ENCODE peak calls at places on chromosomes 1 and 21, in five cellular contexts. L is left lung; Q is GM10248; E is CD8-positive, alpha-beta T cell; P is left ventricle myocardium inferior. O is an unnamed sample.

GRCh38 chr21:39818557-39818956 is 48.7 kb upstream of the PCP4 start:
- DNase-seq in L (no peak), E (no peak), Q (no peak), P (no peak), O (no peak)

GRCh38 chr1:168452329-168452728 is 91.5 kb downstream of the XCL2 start:
- DNase-seq in L (no peak), Q (no peak), E (no peak), P (no peak), O (no peak)

GRCh38 chr21:44639331-44639655 is 2.1 kb downstream of the KRTAP10-10 start:
- DNase-seq in E (no peak), Q (no peak), L (no peak), P (no peak), O (no peak)

GRCh38 chr1:12006167-12006921 is 13.0 kb upstream of the MIIP start:
- DNase-seq in Q (no peak), P (no peak), L (no peak), E (no peak), O (no peak)

GRCh38 chr1:220748091-220748934 is at the start of gene MTARC2:
- DNase-seq in P (peak; percentile 86), Q (peak; percentile 52), L (peak; percentile 91), E (no peak), O (peak; percentile 87)

GRCh38 chr21:45234127-45234526 is 53.6 kb downstream of the POFUT2 start:
- DNase-seq in L (no peak), Q (no peak), E (no peak), P (no peak), O (no peak)

GRCh38 chr1:169105434-169106094 is 926 bp upstream of the ATP1B1 start:
- DNase-seq in P (peak; percentile 81), Q (peak; percentile 66), L (peak; percentile 94), E (peak; percentile 6), O (peak; percentile 90)

GRCh38 chr21:38771536-38771935 is 34.2 kb upstream of the ETS2 start:
- DNase-seq in E (no peak), P (no peak), L (no peak), Q (no peak), O (no peak)

GRCh38 chr1:1073743-1074587 is at the start of gene RNF223:
- DNase-seq in Q (no peak), L (peak; percentile 88), P (no peak), E (no peak), O (peak; percentile 72)

GRCh38 chr1:17984510-17985085 is 123.0 kb upstream of the IGSF21 start:
- DNase-seq in Q (peak; percentile 36), E (no peak), P (no peak), L (no peak), O (peak; percentile 8)

GRCh38 chr1:155069551-155070391 is 6.2 kb downstream of the EFNA4 start:
- DNase-seq in E (no peak), L (no peak), Q (no peak), P (no peak), O (no peak)

GRCh38 chr1:232252719-232253118 is 377.2 kb downstream of the SIPA1L2 start:
- DNase-seq in Q (no peak), P (no peak), L (no peak), E (no peak), O (no peak)

GRCh38 chr1:40980453-40981121 is 1.1 kb downstream of the CTPS1 start:
- DNase-seq in L (no peak), P (peak; percentile 25), Q (peak; percentile 43), E (peak; percentile 11), O (no peak)

GRCh38 chr1:30722175-30722537 is 1.2 kb downstream of the MATN1 start:
- DNase-seq in L (peak; percentile 43), E (no peak), Q (no peak), P (no peak), O (no peak)

GRCh38 chr1:238029126-238029525 is 138.4 kb upstream of the ZP4 start:
- DNase-seq in P (no peak), L (no peak), Q (no peak), E (no peak), O (no peak)

GRCh38 chr1:177001556-177001955 is 163.0 kb downstream of the ASTN1 start:
- DNase-seq in L (no peak), Q (no peak), E (no peak), P (no peak), O (no peak)

GRCh38 chr1:224052767-224053166 is 61.1 kb upstream of the FBXO28 start:
- DNase-seq in L (no peak), E (no peak), Q (no peak), P (no peak), O (no peak)

GRCh38 chr1:116125761-116126160 is 14.6 kb downstream of the MAB21L3 start:
- DNase-seq in Q (no peak), P (no peak), L (no peak), E (no peak), O (no peak)

GRCh38 chr1:199460933-199461332 is 566.6 kb upstream of the NR5A2 start:
- DNase-seq in L (no peak), P (no peak), E (no peak), Q (no peak), O (no peak)

GRCh38 chr1:94182191-94182590 is 55.2 kb downstream of the ARHGAP29 start:
- DNase-seq in P (no peak), E (no peak), L (no peak), Q (no peak), O (no peak)

GRCh38 chr1:232571523-232571922 is 58.4 kb downstream of the SIPA1L2 start:
- DNase-seq in L (no peak), P (no peak), Q (no peak), E (no peak), O (no peak)

GRCh38 chr1:30697977-30698376 is 25.4 kb downstream of the MATN1 start:
- DNase-seq in P (no peak), Q (peak; percentile 47), L (no peak), E (no peak), O (no peak)

GRCh38 chr21:16468191-16468590 is 738.4 kb downstream of the USP25 start:
- DNase-seq in Q (no peak), L (no peak), E (no peak), P (no peak), O (no peak)

GRCh38 chr21:15524855-15525254 is 204.9 kb upstream of the USP25 start:
- DNase-seq in E (no peak), Q (no peak), L (no peak), P (no peak), O (no peak)

GRCh38 chr1:219782311-219782710 is 146.0 kb downstream of the SLC30A10 start:
- DNase-seq in P (no peak), Q (no peak), L (no peak), E (no peak), O (no peak)

GRCh38 chr1:80212021-80212420 is 1205.5 kb upstream of the ADGRL4 start:
- DNase-seq in E (no peak), P (no peak), L (no peak), Q (no peak), O (no peak)

GRCh38 chr1:184986250-184986649 is 11.9 kb upstream of the NIBAN1 start:
- DNase-seq in P (no peak), L (no peak), E (no peak), Q (no peak), O (no peak)
- TF ChIP-seq CTCF in P (peak; percentile 35), L (no peak), E (no peak), Q (peak; percentile 31), O (no peak)

GRCh38 chr1:192363177-192363576 is 46.4 kb downstream of the RGS21 start:
- DNase-seq in Q (no peak), L (no peak), E (no peak), P (no peak), O (no peak)
- TF ChIP-seq CTCF in Q (no peak), L (no peak), E (no peak), P (no peak), O (no peak)

GRCh38 chr1:175433586-175434267 is 241.2 kb upstream of the KIAA0040 start:
- DNase-seq in Q (no peak), P (no peak), E (no peak), L (no peak), O (no peak)
- TF ChIP-seq CTCF in Q (no peak), P (no peak), E (no peak), L (no peak), O (no peak)

GRCh38 chr1:85581802-85582686 is 1.5 kb downstream of the CCN1 start:
- DNase-seq in P (peak; percentile 22), L (no peak), Q (no peak), E (no peak), O (no peak)

GRCh38 chr1:85582687-85583354 is 2.3 kb downstream of the CCN1 start:
- DNase-seq in E (no peak), L (no peak), P (no peak), Q (no peak), O (no peak)

GRCh38 chr1:85579619-85580018 is 942 bp upstream of the CCN1 start:
- DNase-seq in L (no peak), E (no peak), Q (no peak), P (peak; percentile 36), O (no peak)

GRCh38 chr1:85580046-85580411 is 532 bp upstream of the CCN1 start:
- DNase-seq in P (no peak), L (no peak), Q (no peak), E (no peak), O (no peak)

DNA sequence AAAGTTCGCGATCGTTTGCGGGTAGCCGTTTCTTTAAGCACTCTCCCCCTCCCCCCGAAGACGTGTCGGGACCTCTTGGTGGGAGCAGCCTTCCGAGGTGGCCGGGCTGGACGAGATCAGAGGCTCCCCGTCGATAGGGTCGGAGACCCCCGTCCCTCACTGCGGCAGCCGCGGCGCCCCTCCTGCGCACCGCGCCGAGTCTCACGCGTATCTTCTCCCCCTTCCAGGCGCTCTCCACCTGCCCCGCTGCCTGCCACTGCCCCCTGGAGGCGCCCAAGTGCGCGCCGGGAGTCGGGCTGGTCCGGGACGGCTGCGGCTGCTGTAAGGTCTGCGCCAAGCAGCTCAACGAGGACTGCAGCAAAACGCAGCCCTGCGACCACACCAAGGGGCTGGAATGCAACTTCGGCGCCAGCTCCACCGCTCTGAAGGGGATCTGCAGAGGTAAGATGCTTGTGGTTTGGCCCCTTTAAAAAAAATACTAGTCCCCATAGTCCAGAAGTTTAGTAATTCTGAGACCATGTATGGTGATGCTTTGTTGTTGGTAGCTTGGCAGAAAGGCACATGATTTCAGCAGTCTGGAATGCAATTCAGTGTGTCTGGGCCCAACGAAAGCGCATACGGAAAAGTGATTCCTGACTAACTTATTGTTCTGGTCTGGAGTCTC is 709 bp downstream of the CCN1 start:
- DNase-seq in P (peak; percentile 72), L (peak; percentile 92), E (no peak), Q (peak; percentile 65), O (peak; percentile 85)
- TF ChIP-seq CTCF in P (peak; percentile 86), L (peak; percentile 64), E (no peak), Q (peak; percentile 50), O (peak; percentile 16)

O was measured in spleen.